ENCODE peak calls at places on chromosome 18, in five cellular contexts. L, V, Y, N and I are unnamed samples.
A peak's percentile ranks its signal among the peaks of the same experiment; 100 is the strongest.

GRCh38 chr18:42052137-42052708 is 97.2 kb downstream of the PIK3C3 start:
- DNase-seq in N (no peak), V (no peak), Y (no peak), L (peak; percentile 52), I (no peak)

GRCh38 chr18:56191334-56191733 is 447.1 kb downstream of the TXNL1 start:
- DNase-seq in V (no peak), L (no peak), Y (no peak), N (no peak), I (no peak)

GRCh38 chr18:79896746-79897145 is 54.7 kb downstream of the SLC66A2 start:
- DNase-seq in Y (no peak), N (no peak), V (no peak), L (peak; percentile 1), I (no peak)

GRCh38 chr18:37393945-37394609 is 171.5 kb downstream of the CELF4 start:
- DNase-seq in V (peak; percentile 79), L (peak; percentile 76), N (peak; percentile 59), Y (peak; percentile 93), I (peak; percentile 63)

GRCh38 chr18:76399613-76400391 is 95.2 kb downstream of the ZNF516 start:
- DNase-seq in V (no peak), Y (no peak), N (no peak), L (no peak), I (no peak)

GRCh38 chr18:63016270-63016669 is 300.9 kb downstream of the PHLPP1 start:
- DNase-seq in V (peak; percentile 51), N (peak; percentile 15), Y (no peak), L (peak; percentile 59), I (peak; percentile 24)

GRCh38 chr18:50711401-50711800 is 108.4 kb downstream of the MRO start:
- DNase-seq in V (no peak), Y (peak; percentile 65), L (no peak), N (no peak), I (no peak)

GRCh38 chr18:48300463-48300961 is 108.7 kb downstream of the ZBTB7C start:
- DNase-seq in L (no peak), V (no peak), Y (peak; percentile 77), N (no peak), I (no peak)

GRCh38 chr18:45222200-45222599 is 393.1 kb upstream of the SLC14A2 start:
- DNase-seq in V (no peak), N (no peak), L (no peak), Y (no peak), I (no peak)

GRCh38 chr18:23900979-23901378 is 113.6 kb upstream of the TTC39C start:
- DNase-seq in V (peak; percentile 21), Y (no peak), N (no peak), L (no peak), I (no peak)

GRCh38 chr18:47283476-47283875 is 32.0 kb upstream of the SKOR2 start:
- DNase-seq in V (no peak), L (peak; percentile 33), Y (no peak), N (no peak), I (peak; percentile 1)

GRCh38 chr18:24633121-24633520 is 172.7 kb downstream of the HRH4 start:
- DNase-seq in L (peak; percentile 92), N (no peak), V (no peak), Y (no peak), I (no peak)

GRCh38 chr18:50004013-50004412 is 190.7 kb upstream of the ACAA2 start:
- DNase-seq in N (no peak), Y (no peak), V (no peak), L (no peak), I (no peak)

GRCh38 chr18:159037-159652 is 788 bp downstream of the USP14 start:
- DNase-seq in Y (no peak), N (no peak), L (peak; percentile 18), V (no peak), I (no peak)

GRCh38 chr18:22368066-22368465 is 49.6 kb downstream of the CTAGE1 start:
- DNase-seq in Y (no peak), V (no peak), L (no peak), N (no peak), I (no peak)

DNA sequence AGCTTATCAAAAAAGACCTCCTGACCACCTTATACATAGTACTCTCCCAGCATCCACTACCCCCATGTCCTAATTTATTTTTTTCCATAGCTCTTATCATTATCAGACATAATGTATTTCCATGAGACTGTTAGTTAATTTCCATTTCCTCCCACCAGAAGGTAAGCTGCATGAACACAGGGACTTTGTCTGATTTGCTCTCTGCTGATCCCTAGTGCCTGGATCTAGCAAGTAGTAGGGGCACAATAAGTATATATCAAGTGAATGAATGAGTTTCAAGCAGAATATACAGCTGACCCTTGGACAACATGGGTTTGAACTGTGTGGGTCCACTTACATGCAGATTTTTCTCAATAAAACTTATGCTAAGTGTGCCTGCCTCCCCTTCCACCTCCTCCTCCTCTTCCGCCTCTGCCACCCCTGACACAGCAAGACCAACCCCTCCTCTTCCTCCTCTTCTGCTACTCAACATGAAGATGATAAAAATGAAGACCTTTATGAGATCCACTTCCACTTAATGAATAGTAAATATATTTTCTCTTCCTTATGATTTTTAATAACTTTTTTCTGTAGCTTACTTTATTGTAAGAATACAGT is 53.8 kb downstream of the CTAGE1 start:
- DNase-seq in Y (no peak), L (peak; percentile 29), N (no peak), V (no peak), I (no peak)
- TF ChIP-seq CTCF in Y (no peak), L (peak; percentile 30), N (peak; percentile 37), V (peak; percentile 32), I (peak; percentile 41)

GRCh38 chr18:74631242-74632087 is 33.8 kb downstream of the ZNF407 start:
- DNase-seq in N (peak; percentile 58), Y (no peak), L (peak; percentile 92), V (no peak), I (no peak)
- H3K4me3 ChIP-seq in N (peak overlapping the region; percentile 7), Y (no peak overlapping the region), L (peak overlapping the region; percentile 2), V (no peak overlapping the region), I (no peak overlapping the region)

DNA sequence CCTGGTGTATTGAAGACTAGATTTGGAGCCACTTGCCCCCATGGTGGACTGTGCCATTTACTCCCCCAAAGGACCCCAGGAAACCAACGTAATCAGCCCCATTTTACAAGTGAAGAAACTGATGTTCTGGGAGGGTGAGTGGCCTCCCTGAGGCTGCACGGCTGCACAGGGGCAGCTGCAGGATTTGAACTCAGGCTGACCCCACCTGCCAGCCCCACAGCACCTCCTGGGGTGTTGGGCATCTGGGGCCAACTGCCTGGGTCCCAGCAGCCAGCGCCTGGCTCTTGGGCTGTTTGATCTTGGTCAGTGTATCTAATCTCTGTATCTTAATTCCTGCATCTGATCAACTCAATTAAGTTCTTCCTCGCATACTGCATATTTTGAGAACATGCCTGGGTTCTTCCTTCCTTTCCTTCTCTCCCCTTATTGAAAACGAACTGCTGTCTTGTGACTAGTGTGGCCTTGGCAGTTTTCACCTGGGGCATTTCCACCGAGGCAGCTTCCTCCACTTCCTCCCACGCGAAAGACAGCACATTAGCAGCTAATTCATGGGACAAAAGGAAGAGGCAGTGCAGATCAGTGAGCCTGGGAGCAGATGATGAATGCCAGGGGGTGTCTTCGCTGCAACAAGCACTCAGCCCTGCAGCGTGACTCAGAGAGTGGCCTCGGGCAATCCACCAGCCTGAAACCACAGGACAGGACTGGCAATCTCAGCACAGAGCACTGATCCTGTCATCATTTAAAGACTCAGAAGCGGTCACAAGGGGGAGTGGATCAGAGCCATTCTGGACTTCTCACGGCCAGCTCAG is 184.1 kb upstream of the RAB12 start:
- DNase-seq in N (peak; percentile 13), V (no peak), Y (no peak), L (peak; percentile 75), I (peak; percentile 70)
- TF ChIP-seq CTCF in N (no peak), V (no peak), Y (no peak), L (no peak), I (no peak)

DNA sequence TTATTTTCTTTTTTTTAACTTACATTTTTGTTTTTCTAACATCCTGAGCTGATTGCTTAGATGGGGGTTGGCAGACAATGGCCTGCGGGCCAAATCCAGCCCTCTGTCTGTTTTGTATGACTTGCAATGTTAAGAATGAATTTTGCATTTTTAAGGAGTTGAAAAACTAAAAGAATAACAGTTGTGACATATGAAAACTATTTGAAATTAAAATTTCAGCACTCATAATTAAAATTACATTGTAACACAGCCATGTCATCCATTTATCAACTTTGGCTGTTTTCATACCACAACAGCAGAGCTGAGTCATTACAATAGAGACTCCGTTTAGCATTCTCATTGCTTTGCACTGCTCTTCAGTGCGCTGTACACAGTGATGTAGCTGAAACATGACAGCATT is 94.1 kb upstream of the MC4R start:
- DNase-seq in Y (no peak), N (no peak), L (no peak), V (no peak), I (peak; percentile 33)
- H3K4me3 ChIP-seq in Y (no peak overlapping the region), N (no peak overlapping the region), L (no peak overlapping the region), V (no peak overlapping the region), I (no peak overlapping the region)

DNA sequence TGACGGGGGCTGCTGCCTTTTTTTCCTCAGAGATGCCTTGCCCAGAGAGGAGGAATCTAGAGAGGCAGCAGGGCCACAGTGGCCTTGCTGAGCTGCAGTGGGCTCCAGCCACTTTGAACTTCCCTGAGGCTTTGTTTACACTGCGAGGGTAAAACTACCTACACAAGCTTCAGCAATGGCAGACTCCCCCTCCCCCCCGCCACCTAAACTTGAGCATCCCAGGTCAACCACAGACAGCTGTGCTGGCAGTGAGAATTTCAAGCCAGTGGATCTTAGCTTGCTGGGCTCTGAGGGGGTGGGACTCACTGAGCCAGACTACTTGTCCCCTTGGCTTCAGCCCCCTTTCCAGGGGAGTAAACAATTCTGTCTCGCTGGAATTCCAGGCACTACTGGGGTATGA is 11.8 kb downstream of the SYT4 start:
- DNase-seq in Y (peak; percentile 37), L (no peak), N (no peak), V (no peak), I (no peak)
- TF ChIP-seq CTCF in Y (no peak), L (no peak), N (no peak), V (no peak), I (no peak)